ENCODE peak calls at places on chromosomes 3 and 15, in nine cellular contexts. One of them, this sample, is unnamed.

GRCh38 chr3:143961351-143961750 is 10.3 kb upstream of the DIPK2A start:
- DNase-seq in effector memory CD4-positive, alpha-beta T cell: no peak
- DNase-seq in ascending aorta: no peak
- DNase-seq in PC-3: no peak
- DNase-seq in tibial nerve: no peak
- DNase-seq in IMR-90: no peak
- DNase-seq in suprapubic skin: no peak
- DNase-seq in lower lobe of right lung: no peak
- DNase-seq in pancreas: no peak
- DNase-seq in this sample: no peak

GRCh38 chr3:39501059-39501458 is 33.6 kb downstream of the MOBP start:
- DNase-seq in IMR-90: no peak
- DNase-seq in pancreas: no peak
- DNase-seq in ascending aorta: no peak
- DNase-seq in PC-3: no peak
- DNase-seq in suprapubic skin: no peak
- DNase-seq in tibial nerve: no peak
- DNase-seq in effector memory CD4-positive, alpha-beta T cell: no peak
- DNase-seq in lower lobe of right lung: no peak
- DNase-seq in this sample: no peak

GRCh38 chr15:34125945-34126344 is 24.1 kb downstream of the PGBD4 start:
- DNase-seq in effector memory CD4-positive, alpha-beta T cell: no peak
- DNase-seq in IMR-90: no peak
- DNase-seq in ascending aorta: no peak
- DNase-seq in suprapubic skin: no peak
- DNase-seq in PC-3: no peak
- DNase-seq in pancreas: no peak
- DNase-seq in lower lobe of right lung: no peak
- DNase-seq in tibial nerve: no peak
- DNase-seq in this sample: no peak

GRCh38 chr3:52437326-52438103 is 7.4 kb downstream of the SEMA3G start:
- DNase-seq in lower lobe of right lung: no peak
- DNase-seq in IMR-90: no peak
- DNase-seq in pancreas: no peak
- DNase-seq in ascending aorta: no peak
- DNase-seq in PC-3: peak; percentile 54
- DNase-seq in suprapubic skin: peak; percentile 70
- DNase-seq in tibial nerve: no peak
- DNase-seq in effector memory CD4-positive, alpha-beta T cell: no peak
- DNase-seq in this sample: no peak

GRCh38 chr3:86416334-86416733 is 574.6 kb downstream of the VGLL3 start:
- DNase-seq in lower lobe of right lung: no peak
- DNase-seq in suprapubic skin: no peak
- DNase-seq in pancreas: no peak
- DNase-seq in IMR-90: no peak
- DNase-seq in ascending aorta: no peak
- DNase-seq in effector memory CD4-positive, alpha-beta T cell: no peak
- DNase-seq in PC-3: peak; percentile 56
- DNase-seq in tibial nerve: no peak
- DNase-seq in this sample: no peak

GRCh38 chr3:58565621-58566397 is 11.4 kb downstream of the FAM107A start:
- DNase-seq in suprapubic skin: no peak
- DNase-seq in lower lobe of right lung: no peak
- DNase-seq in pancreas: no peak
- DNase-seq in ascending aorta: no peak
- DNase-seq in IMR-90: no peak
- DNase-seq in PC-3: no peak
- DNase-seq in effector memory CD4-positive, alpha-beta T cell: no peak
- DNase-seq in tibial nerve: no peak
- DNase-seq in this sample: no peak

GRCh38 chr3:155035553-155035952 is 44.6 kb upstream of the MME start:
- DNase-seq in ascending aorta: no peak
- DNase-seq in lower lobe of right lung: no peak
- DNase-seq in suprapubic skin: no peak
- DNase-seq in effector memory CD4-positive, alpha-beta T cell: no peak
- DNase-seq in PC-3: no peak
- DNase-seq in pancreas: no peak
- DNase-seq in tibial nerve: no peak
- DNase-seq in IMR-90: no peak
- DNase-seq in this sample: no peak

GRCh38 chr15:91225728-91226127 is 125.7 kb downstream of the SV2B start:
- DNase-seq in lower lobe of right lung: no peak
- DNase-seq in effector memory CD4-positive, alpha-beta T cell: no peak
- DNase-seq in tibial nerve: no peak
- DNase-seq in suprapubic skin: no peak
- DNase-seq in ascending aorta: no peak
- DNase-seq in PC-3: no peak
- DNase-seq in pancreas: no peak
- DNase-seq in IMR-90: no peak
- DNase-seq in this sample: no peak

GRCh38 chr15:99438691-99439523 is 126.9 kb upstream of the MEF2A start:
- DNase-seq in PC-3: no peak
- DNase-seq in pancreas: peak; percentile 41
- DNase-seq in IMR-90: no peak
- DNase-seq in suprapubic skin: no peak
- DNase-seq in lower lobe of right lung: no peak
- DNase-seq in effector memory CD4-positive, alpha-beta T cell: no peak
- DNase-seq in tibial nerve: no peak
- DNase-seq in ascending aorta: no peak
- DNase-seq in this sample: no peak

GRCh38 chr3:36969540-36970432 is 23.1 kb downstream of the EPM2AIP1 start:
- DNase-seq in IMR-90: peak; percentile 93
- DNase-seq in effector memory CD4-positive, alpha-beta T cell: no peak
- DNase-seq in lower lobe of right lung: no peak
- DNase-seq in ascending aorta: no peak
- DNase-seq in pancreas: no peak
- DNase-seq in PC-3: peak; percentile 55
- DNase-seq in tibial nerve: no peak
- DNase-seq in suprapubic skin: no peak
- DNase-seq in this sample: no peak

GRCh38 chr3:131549340-131549739 is 46.6 kb upstream of the MRPL3 start:
- DNase-seq in PC-3: peak; percentile 40
- DNase-seq in pancreas: no peak
- DNase-seq in lower lobe of right lung: no peak
- DNase-seq in tibial nerve: no peak
- DNase-seq in effector memory CD4-positive, alpha-beta T cell: no peak
- DNase-seq in suprapubic skin: no peak
- DNase-seq in ascending aorta: no peak
- DNase-seq in IMR-90: no peak
- DNase-seq in this sample: peak; percentile 5

GRCh38 chr15:36133686-36134085 is 445.7 kb upstream of the CDIN1 start:
- DNase-seq in PC-3: no peak
- DNase-seq in tibial nerve: no peak
- DNase-seq in pancreas: no peak
- DNase-seq in IMR-90: peak; percentile 53
- DNase-seq in effector memory CD4-positive, alpha-beta T cell: no peak
- DNase-seq in ascending aorta: no peak
- DNase-seq in suprapubic skin: no peak
- DNase-seq in lower lobe of right lung: no peak
- DNase-seq in this sample: no peak

GRCh38 chr15:65666257-65666656 is 44.5 kb downstream of the SLC24A1 start:
- DNase-seq in lower lobe of right lung: no peak
- DNase-seq in ascending aorta: no peak
- DNase-seq in IMR-90: peak; percentile 88
- DNase-seq in tibial nerve: no peak
- DNase-seq in pancreas: no peak
- DNase-seq in effector memory CD4-positive, alpha-beta T cell: no peak
- DNase-seq in suprapubic skin: no peak
- DNase-seq in PC-3: peak; percentile 46
- DNase-seq in this sample: no peak

GRCh38 chr15:92130244-92130643 is 263.4 kb upstream of the ST8SIA2 start:
- DNase-seq in tibial nerve: no peak
- DNase-seq in lower lobe of right lung: no peak
- DNase-seq in effector memory CD4-positive, alpha-beta T cell: no peak
- DNase-seq in IMR-90: no peak
- DNase-seq in ascending aorta: no peak
- DNase-seq in pancreas: no peak
- DNase-seq in PC-3: no peak
- DNase-seq in suprapubic skin: no peak
- DNase-seq in this sample: no peak

GRCh38 chr15:83837946-83838571 is 184.1 kb downstream of the ADAMTSL3 start:
- DNase-seq in lower lobe of right lung: peak; percentile 52
- DNase-seq in PC-3: peak; percentile 67
- DNase-seq in effector memory CD4-positive, alpha-beta T cell: no peak
- DNase-seq in suprapubic skin: no peak
- DNase-seq in ascending aorta: no peak
- DNase-seq in tibial nerve: no peak
- DNase-seq in pancreas: peak; percentile 66
- DNase-seq in IMR-90: peak; percentile 14
- DNase-seq in this sample: no peak

GRCh38 chr3:32109256-32109655 is 2.8 kb downstream of the GPD1L start:
- DNase-seq in ascending aorta: peak; percentile 46
- DNase-seq in lower lobe of right lung: peak; percentile 89
- DNase-seq in IMR-90: peak; percentile 39
- DNase-seq in tibial nerve: peak; percentile 85
- DNase-seq in pancreas: peak; percentile 72
- DNase-seq in PC-3: peak; percentile 20
- DNase-seq in suprapubic skin: peak; percentile 90
- DNase-seq in effector memory CD4-positive, alpha-beta T cell: no peak
- DNase-seq in this sample: no peak

GRCh38 chr3:140384028-140384771 is 293.7 kb upstream of the TRIM42 start:
- DNase-seq in PC-3: no peak
- DNase-seq in effector memory CD4-positive, alpha-beta T cell: no peak
- DNase-seq in ascending aorta: no peak
- DNase-seq in tibial nerve: no peak
- DNase-seq in suprapubic skin: no peak
- DNase-seq in IMR-90: no peak
- DNase-seq in lower lobe of right lung: no peak
- DNase-seq in pancreas: no peak
- DNase-seq in this sample: no peak

GRCh38 chr15:89777821-89778380 is 1.8 kb downstream of the MESP2 start:
- DNase-seq in lower lobe of right lung: no peak
- DNase-seq in IMR-90: no peak
- DNase-seq in pancreas: no peak
- DNase-seq in effector memory CD4-positive, alpha-beta T cell: no peak
- DNase-seq in ascending aorta: no peak
- DNase-seq in suprapubic skin: no peak
- DNase-seq in PC-3: no peak
- DNase-seq in tibial nerve: no peak
- DNase-seq in this sample: no peak

GRCh38 chr3:69388241-69388640 is 2.4 kb upstream of the FRMD4B start:
- DNase-seq in suprapubic skin: no peak
- DNase-seq in PC-3: no peak
- DNase-seq in effector memory CD4-positive, alpha-beta T cell: no peak
- DNase-seq in IMR-90: no peak
- DNase-seq in tibial nerve: no peak
- DNase-seq in ascending aorta: no peak
- DNase-seq in lower lobe of right lung: no peak
- DNase-seq in pancreas: no peak
- DNase-seq in this sample: no peak

GRCh38 chr3:69392415-69392814 is 6.5 kb upstream of the FRMD4B start:
- DNase-seq in tibial nerve: no peak
- DNase-seq in effector memory CD4-positive, alpha-beta T cell: no peak
- DNase-seq in ascending aorta: no peak
- DNase-seq in suprapubic skin: no peak
- DNase-seq in PC-3: no peak
- DNase-seq in pancreas: no peak
- DNase-seq in lower lobe of right lung: no peak
- DNase-seq in IMR-90: no peak
- DNase-seq in this sample: no peak

GRCh38 chr3:69390771-69391170 is 4.9 kb upstream of the FRMD4B start:
- DNase-seq in tibial nerve: no peak
- DNase-seq in IMR-90: no peak
- DNase-seq in suprapubic skin: no peak
- DNase-seq in pancreas: no peak
- DNase-seq in lower lobe of right lung: no peak
- DNase-seq in ascending aorta: no peak
- DNase-seq in effector memory CD4-positive, alpha-beta T cell: no peak
- DNase-seq in PC-3: no peak
- DNase-seq in this sample: no peak

GRCh38 chr3:69391554-69391953 is 5.7 kb upstream of the FRMD4B start:
- DNase-seq in ascending aorta: no peak
- DNase-seq in suprapubic skin: no peak
- DNase-seq in IMR-90: no peak
- DNase-seq in effector memory CD4-positive, alpha-beta T cell: no peak
- DNase-seq in pancreas: no peak
- DNase-seq in tibial nerve: no peak
- DNase-seq in lower lobe of right lung: no peak
- DNase-seq in PC-3: no peak
- DNase-seq in this sample: no peak

GRCh38 chr3:69389520-69390248 is 3.8 kb upstream of the FRMD4B start:
- DNase-seq in lower lobe of right lung: no peak
- DNase-seq in PC-3: peak; percentile 51
- DNase-seq in ascending aorta: no peak
- DNase-seq in pancreas: no peak
- DNase-seq in effector memory CD4-positive, alpha-beta T cell: no peak
- DNase-seq in IMR-90: no peak
- DNase-seq in suprapubic skin: no peak
- DNase-seq in tibial nerve: no peak
- DNase-seq in this sample: no peak
- H3K4me1 ChIP-seq in lower lobe of right lung: peaks cover 30% of the 10 kb centered on the region
- H3K4me1 ChIP-seq in PC-3: no peaks in the 10 kb centered on the region
- H3K4me1 ChIP-seq in ascending aorta: no peaks in the 10 kb centered on the region
- H3K4me1 ChIP-seq in pancreas: no peaks in the 10 kb centered on the region
- H3K4me1 ChIP-seq in effector memory CD4-positive, alpha-beta T cell: peaks cover 3% of the 10 kb centered on the region
- H3K4me1 ChIP-seq in IMR-90: no peaks in the 10 kb centered on the region
- H3K4me1 ChIP-seq in suprapubic skin: peaks cover 27% of the 10 kb centered on the region
- H3K4me1 ChIP-seq in tibial nerve: peaks cover 9% of the 10 kb centered on the region
- H3K4me1 ChIP-seq in this sample: no peaks in the 10 kb centered on the region

GRCh38 chr15:85704021-85704420 is 90.7 kb downstream of the KLHL25 start:
- DNase-seq in IMR-90: peak; percentile 29
- DNase-seq in effector memory CD4-positive, alpha-beta T cell: no peak
- DNase-seq in PC-3: no peak
- DNase-seq in lower lobe of right lung: no peak
- DNase-seq in pancreas: no peak
- DNase-seq in tibial nerve: no peak
- DNase-seq in ascending aorta: no peak
- DNase-seq in suprapubic skin: no peak
- DNase-seq in this sample: no peak
- H3K4me1 ChIP-seq in IMR-90: peaks cover 18% of the 10 kb centered on the region
- H3K4me1 ChIP-seq in effector memory CD4-positive, alpha-beta T cell: peaks cover 57% of the 10 kb centered on the region
- H3K4me1 ChIP-seq in PC-3: no peaks in the 10 kb centered on the region
- H3K4me1 ChIP-seq in lower lobe of right lung: peaks cover 79% of the 10 kb centered on the region
- H3K4me1 ChIP-seq in pancreas: peaks cover 35% of the 10 kb centered on the region
- H3K4me1 ChIP-seq in tibial nerve: peaks cover 69% of the 10 kb centered on the region
- H3K4me1 ChIP-seq in ascending aorta: peaks cover 12% of the 10 kb centered on the region
- H3K4me1 ChIP-seq in suprapubic skin: peaks cover 66% of the 10 kb centered on the region
- H3K4me1 ChIP-seq in this sample: peaks cover 11% of the 10 kb centered on the region

DNA sequence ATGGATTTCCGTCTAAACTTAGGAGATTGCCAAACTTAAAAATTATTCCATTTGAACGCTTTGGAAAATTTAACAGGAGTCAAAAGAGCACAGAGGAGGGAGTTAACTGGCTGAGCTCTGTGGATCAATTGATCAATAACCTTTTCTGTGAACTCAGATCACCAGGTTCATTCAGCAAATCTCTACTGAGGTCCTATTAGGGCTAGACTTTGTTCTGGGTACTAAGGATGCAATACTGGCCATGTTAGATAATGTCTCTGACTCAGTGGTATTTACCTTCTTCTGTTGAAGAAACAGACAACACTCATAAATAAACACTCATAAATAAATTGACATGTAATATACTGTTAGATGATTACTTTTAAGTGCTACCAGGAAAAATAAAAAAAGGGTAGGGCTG is 323.4 kb upstream of the SUCLG2 start:
- DNase-seq in IMR-90: no peak
- DNase-seq in suprapubic skin: no peak
- DNase-seq in pancreas: no peak
- DNase-seq in PC-3: no peak
- DNase-seq in ascending aorta: no peak
- DNase-seq in tibial nerve: no peak
- DNase-seq in lower lobe of right lung: no peak
- DNase-seq in effector memory CD4-positive, alpha-beta T cell: no peak
- DNase-seq in this sample: no peak
- H3K4me1 ChIP-seq in IMR-90: no peaks in the 10 kb centered on the region
- H3K4me1 ChIP-seq in suprapubic skin: no peaks in the 10 kb centered on the region
- H3K4me1 ChIP-seq in pancreas: no peaks in the 10 kb centered on the region
- H3K4me1 ChIP-seq in PC-3: no peaks in the 10 kb centered on the region
- H3K4me1 ChIP-seq in ascending aorta: no peaks in the 10 kb centered on the region
- H3K4me1 ChIP-seq in tibial nerve: no peaks in the 10 kb centered on the region
- H3K4me1 ChIP-seq in lower lobe of right lung: no peaks in the 10 kb centered on the region
- H3K4me1 ChIP-seq in effector memory CD4-positive, alpha-beta T cell: no peaks in the 10 kb centered on the region
- H3K4me1 ChIP-seq in this sample: no peaks in the 10 kb centered on the region

GRCh38 chr3:101943028-101943427 is 93.7 kb downstream of the NFKBIZ start:
- DNase-seq in PC-3: no peak
- DNase-seq in ascending aorta: no peak
- DNase-seq in IMR-90: no peak
- DNase-seq in tibial nerve: no peak
- DNase-seq in pancreas: no peak
- DNase-seq in suprapubic skin: no peak
- DNase-seq in lower lobe of right lung: no peak
- DNase-seq in effector memory CD4-positive, alpha-beta T cell: no peak
- DNase-seq in this sample: no peak
- H3K4me1 ChIP-seq in PC-3: peaks cover 42% of the 10 kb centered on the region
- H3K4me1 ChIP-seq in ascending aorta: no peaks in the 10 kb centered on the region
- H3K4me1 ChIP-seq in IMR-90: peaks cover 21% of the 10 kb centered on the region
- H3K4me1 ChIP-seq in tibial nerve: peaks cover 4% of the 10 kb centered on the region
- H3K4me1 ChIP-seq in pancreas: no peaks in the 10 kb centered on the region
- H3K4me1 ChIP-seq in suprapubic skin: peaks cover 27% of the 10 kb centered on the region
- H3K4me1 ChIP-seq in lower lobe of right lung: peaks cover 40% of the 10 kb centered on the region
- H3K4me1 ChIP-seq in effector memory CD4-positive, alpha-beta T cell: peaks cover 9% of the 10 kb centered on the region
- H3K4me1 ChIP-seq in this sample: no peaks in the 10 kb centered on the region